ENCODE peak calls at places on chromosome 5, in eight cellular contexts. W is IMR-90; K is GM23248; J is activated T-cell treated with anti-CD3 and anti-CD28 coated beads, Interleukin-2, amount 50 U/mL, for 72 hours; N is lung; M is EL; H is stimulated activated CD8-positive, alpha-beta memory T cell treated with anti-CD3 and anti-CD28 coated beads, Interleukin-7, amount 100 ng/mL, for 4 hours; X is endothelial cell of umbilical vein. U is an unnamed sample.

GRCh38 chr5:112921031-112921832 is 795 bp downstream of the REEP5 start:
- DNase-seq in W (peak), K (peak), J (peak), N (peak), M (peak), H (peak), X (peak), U (peak)

GRCh38 chr5:113061851-113062631 is 85.4 kb downstream of the DCP2 start:
- DNase-seq in W (peak), K (peak), J (no peak), N (no peak), M (peak), H (no peak), X (no peak), U (no peak)

GRCh38 chr5:51387854-51388320 is 4.6 kb downstream of the ISL1 start:
- DNase-seq in W (no peak), K (no peak), J (no peak), N (no peak), M (no peak), H (no peak), X (no peak), U (no peak)

GRCh38 chr5:95746194-95746593 is 15.1 kb downstream of the RHOBTB3 start:
- DNase-seq in W (no peak), K (no peak), J (no peak), N (no peak), M (no peak), H (no peak), X (no peak), U (no peak)

GRCh38 chr5:171386861-171387254 is 791 bp upstream of the NPM1 start:
- DNase-seq in W (peak), K (no peak), J (no peak), N (no peak), M (no peak), H (no peak), X (no peak), U (no peak)

GRCh38 chr5:38546691-38547146 is 9.7 kb downstream of the LIFR start:
- DNase-seq in W (no peak), K (peak), J (no peak), N (no peak), M (no peak), H (no peak), X (no peak), U (no peak)

GRCh38 chr5:164119806-164120440 is 614.5 kb downstream of the MAT2B start:
- DNase-seq in W (peak), K (peak), J (no peak), N (no peak), M (peak), H (no peak), X (peak), U (no peak)

GRCh38 chr5:144024601-144025000 is 145.9 kb downstream of the YIPF5 start:
- DNase-seq in W (peak), K (peak), J (no peak), N (no peak), M (no peak), H (no peak), X (no peak), U (no peak)

GRCh38 chr5:80269991-80270438 is 14.2 kb upstream of the SERINC5 start:
- DNase-seq in W (no peak), K (no peak), J (peak), N (no peak), M (no peak), H (no peak), X (no peak), U (no peak)

GRCh38 chr5:132444061-132444460 is 46.5 kb downstream of the IRF1 start:
- DNase-seq in W (no peak), K (no peak), J (no peak), N (no peak), M (no peak), H (no peak), X (no peak), U (no peak)

GRCh38 chr5:151053796-151054490 is 26.9 kb downstream of the TNIP1 start:
- DNase-seq in W (no peak), K (peak), J (no peak), N (no peak), M (no peak), H (no peak), X (no peak), U (no peak)

GRCh38 chr5:96717874-96718273 is 55.7 kb downstream of the CAST start:
- DNase-seq in W (no peak), K (no peak), J (no peak), N (no peak), M (no peak), H (no peak), X (no peak), U (no peak)

GRCh38 chr5:119333421-119333851 is 22.4 kb upstream of the TNFAIP8 start:
- DNase-seq in W (peak), K (no peak), J (peak), N (no peak), M (no peak), H (no peak), X (no peak), U (no peak)

GRCh38 chr5:165108809-165109208 is 1603.4 kb downstream of the MAT2B start:
- DNase-seq in W (no peak), K (no peak), J (no peak), N (no peak), M (no peak), H (no peak), X (no peak), U (no peak)

GRCh38 chr5:160287378-160288051 is 24.8 kb downstream of the CCNJL start:
- DNase-seq in W (no peak), K (no peak), J (no peak), N (peak), M (peak), H (no peak), X (peak), U (no peak)

GRCh38 chr5:34789021-34789531 is 49.9 kb upstream of the TTC23L start:
- DNase-seq in W (peak), K (peak), J (no peak), N (no peak), M (peak), H (no peak), X (peak), U (no peak)

GRCh38 chr5:1008451-1009358 is at the start of gene NKD2:
- DNase-seq in W (no peak), K (peak), J (peak), N (no peak), M (no peak), H (peak), X (peak), U (peak)

GRCh38 chr5:173944512-173944911 is 44.5 kb upstream of the C5orf47 start:
- DNase-seq in W (no peak), K (no peak), J (no peak), N (no peak), M (no peak), H (no peak), X (no peak), U (no peak)

GRCh38 chr5:100644206-100644605 is 109.0 kb downstream of the FAM174A start:
- DNase-seq in W (no peak), K (peak), J (no peak), N (no peak), M (no peak), H (no peak), X (no peak), U (no peak)

GRCh38 chr5:103393131-103393754 is 134.7 kb downstream of the MACIR start:
- DNase-seq in W (no peak), K (peak), J (no peak), N (no peak), M (peak), H (no peak), X (no peak), U (no peak)

GRCh38 chr5:138655530-138656245 is 80.5 kb upstream of the HSPA9 start:
- DNase-seq in W (no peak), K (no peak), J (no peak), N (no peak), M (no peak), H (no peak), X (peak), U (no peak)

GRCh38 chr5:81336528-81336927 is 35.1 kb downstream of the ZCCHC9 start:
- DNase-seq in W (peak), K (no peak), J (no peak), N (no peak), M (no peak), H (no peak), X (no peak), U (no peak)

U was measured in left colon.